ENCODE peak calls at places on chromosomes 11 and 22, in six cellular contexts. R is HepG2, P is H1, J is HCT116, Z is GM12878, V is K562. S is an unnamed sample.

GRCh38 chr11:19872526-19873135 is 160.0 kb downstream of the NAV2 start:
- DNase-seq in P (peak; percentile 23), Z (no peak), J (no peak), V (no peak), R (no peak), S (peak; percentile 9)

GRCh38 chr11:47296045-47296444 is 26.1 kb downstream of the MADD start:
- DNase-seq in J (no peak), Z (no peak), R (no peak), P (no peak), V (no peak), S (no peak)

GRCh38 chr22:37741312-37741795 is 44.5 kb downstream of the TRIOBP start:
- DNase-seq in V (no peak), Z (no peak), J (no peak), R (peak; percentile 73), P (no peak), S (no peak)

GRCh38 chr11:1391165-1392010 is 1.7 kb downstream of the BRSK2 start:
- DNase-seq in V (no peak), Z (no peak), J (no peak), R (no peak), P (no peak), S (peak; percentile 28)

GRCh38 chr11:121842186-121842585 is 273.8 kb downstream of the BLID start:
- DNase-seq in Z (no peak), P (no peak), V (no peak), J (no peak), R (no peak), S (no peak)

GRCh38 chr11:126592496-126593410 is 237.3 kb downstream of the ST3GAL4 start:
- DNase-seq in R (no peak), Z (no peak), P (no peak), V (no peak), J (no peak), S (no peak)

GRCh38 chr11:115179647-115180046 is 324.6 kb downstream of the CADM1 start:
- DNase-seq in J (no peak), P (no peak), Z (no peak), V (no peak), R (no peak), S (no peak)

GRCh38 chr22:17742528-17742902 is 31.8 kb downstream of the BID start:
- DNase-seq in R (peak; percentile 63), P (peak; percentile 80), J (peak; percentile 59), V (peak; percentile 92), Z (no peak), S (peak; percentile 72)

GRCh38 chr11:10303558-10304363 is 1.1 kb upstream of the ADM start:
- DNase-seq in Z (no peak), J (no peak), P (no peak), R (peak; percentile 44), V (peak; percentile 12), S (no peak)

GRCh38 chr11:105923252-105923651 is 98.8 kb downstream of the MSANTD4 start:
- DNase-seq in R (no peak), V (no peak), J (no peak), Z (no peak), P (no peak), S (no peak)

GRCh38 chr11:26878959-26879581 is 114.8 kb upstream of the FIBIN start:
- DNase-seq in P (no peak), J (no peak), V (no peak), Z (no peak), R (no peak), S (peak; percentile 28)

GRCh38 chr11:64851831-64852337 is 7.4 kb upstream of the CDC42BPG start:
- DNase-seq in Z (no peak), J (no peak), P (no peak), V (peak; percentile 48), R (no peak), S (no peak)

GRCh38 chr11:69834251-69834650 is 15.0 kb upstream of the FGF3 start:
- DNase-seq in V (no peak), Z (no peak), R (no peak), J (no peak), P (no peak), S (no peak)

GRCh38 chr11:35103366-35104194 is 35.4 kb upstream of the CD44 start:
- DNase-seq in P (no peak), Z (no peak), V (no peak), R (no peak), J (no peak), S (no peak)

GRCh38 chr11:117814766-117815261 is 9.7 kb downstream of the FXYD2 start:
- DNase-seq in V (no peak), P (no peak), R (peak; percentile 54), J (no peak), Z (peak; percentile 96), S (peak; percentile 63)

GRCh38 chr22:25081409-25081824 is 118.2 kb upstream of the CRYBB3 start:
- DNase-seq in J (peak; percentile 15), P (no peak), Z (no peak), V (peak; percentile 50), R (peak; percentile 56), S (peak; percentile 23)

GRCh38 chr11:77200351-77200750 is 72.3 kb downstream of the MYO7A start:
- DNase-seq in J (no peak), Z (no peak), P (no peak), V (no peak), R (no peak), S (no peak)

GRCh38 chr11:77198440-77198849 is 70.4 kb downstream of the MYO7A start:
- DNase-seq in J (peak; percentile 48), P (peak; percentile 44), Z (no peak), V (peak; percentile 84), R (peak; percentile 41), S (peak; percentile 40)

GRCh38 chr11:77199346-77199745 is 71.3 kb downstream of the MYO7A start:
- DNase-seq in Z (no peak), V (no peak), R (no peak), P (no peak), J (no peak), S (no peak)

GRCh38 chr11:77196961-77197360 is 68.9 kb downstream of the MYO7A start:
- DNase-seq in J (no peak), P (no peak), Z (no peak), R (no peak), V (no peak), S (no peak)

DNA sequence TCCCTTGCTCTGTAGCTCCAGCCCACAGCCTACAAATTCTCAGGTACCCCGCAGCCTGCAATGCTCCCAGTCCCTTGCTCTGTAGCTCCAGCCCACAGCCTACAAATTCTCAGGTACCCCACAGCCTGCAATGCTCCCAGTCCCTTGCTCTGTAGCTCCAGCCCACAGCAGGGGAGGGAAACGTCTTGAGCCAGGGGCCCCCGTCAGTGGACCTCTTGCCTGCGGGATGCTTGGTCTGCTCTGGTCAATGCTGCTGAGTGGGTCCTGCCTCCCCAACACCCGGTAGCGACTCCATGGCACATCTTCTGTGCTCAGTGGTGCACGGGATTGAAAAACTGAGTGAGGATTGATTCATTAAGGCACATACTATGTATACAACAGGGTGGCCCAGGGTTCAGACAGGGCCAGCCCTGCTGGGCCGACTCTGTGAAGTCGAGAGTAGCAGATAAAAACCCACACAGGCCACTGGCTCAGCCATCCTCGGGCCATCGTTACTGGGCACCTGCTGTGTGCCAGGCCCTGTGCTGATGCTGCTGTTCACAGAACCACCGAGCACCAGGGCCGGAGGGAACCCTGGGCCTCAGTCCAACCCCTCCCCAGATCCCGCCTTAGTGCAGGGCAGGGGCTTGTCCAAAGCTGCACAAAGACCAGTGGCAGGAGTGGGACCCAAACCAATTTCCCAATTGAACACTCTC is 69.7 kb downstream of the MYO7A start:
- DNase-seq in P (no peak), V (no peak), R (no peak), Z (no peak), J (no peak), S (no peak)
- TF ChIP-seq ZNF274 in P (no peak), V (no peak), R (no peak), Z (no peak), J (no peak), S (no peak)

GRCh38 chr11:2740275-2740940 is 40.6 kb upstream of the KCNQ1OT1 start:
- DNase-seq in V (peak; percentile 49), P (no peak), R (no peak), J (no peak), Z (no peak), S (no peak)

GRCh38 chr11:2741006-2741376 is 41.2 kb upstream of the KCNQ1OT1 start:
- DNase-seq in P (no peak), J (no peak), V (peak; percentile 49), R (no peak), Z (no peak), S (no peak)

GRCh38 chr11:2737876-2738275 is 38.1 kb upstream of the KCNQ1OT1 start:
- DNase-seq in V (peak; percentile 62), R (no peak), P (no peak), Z (no peak), J (no peak), S (no peak)

GRCh38 chr11:2738551-2739431 is 39.0 kb upstream of the KCNQ1OT1 start:
- DNase-seq in P (no peak), R (no peak), V (peak; percentile 55), J (no peak), Z (no peak), S (no peak)

GRCh38 chr11:2739531-2740274 is 39.9 kb upstream of the KCNQ1OT1 start:
- DNase-seq in Z (no peak), P (no peak), V (no peak), J (no peak), R (no peak), S (no peak)
- H3K4me1 ChIP-seq in Z (no peaks in the 10 kb centered on the region), P (no peaks in the 10 kb centered on the region), V (peaks cover 43% of the 10 kb centered on the region), J (peaks cover 16% of the 10 kb centered on the region), R (peaks cover 74% of the 10 kb centered on the region), S (peaks cover 43% of the 10 kb centered on the region)

GRCh38 chr11:11976476-11977187 is 31.8 kb downstream of the DKK3 start:
- DNase-seq in R (no peak), Z (no peak), P (no peak), V (no peak), J (no peak), S (no peak)
- TF ChIP-seq ZNF274 in R (no peak), Z (no peak), P (no peak), V (no peak), J (no peak), S (no peak)

GRCh38 chr11:75346296-75346695 is 5.2 kb downstream of the ARRB1 start:
- DNase-seq in J (no peak), V (no peak), R (no peak), Z (no peak), P (no peak), S (no peak)

GRCh38 chr11:75345455-75346224 is 5.8 kb downstream of the ARRB1 start:
- DNase-seq in Z (peak; percentile 61), J (no peak), V (no peak), P (no peak), R (no peak), S (no peak)

GRCh38 chr11:75344761-75345454 is 6.6 kb downstream of the ARRB1 start:
- DNase-seq in R (no peak), V (no peak), Z (no peak), P (no peak), J (no peak), S (no peak)

GRCh38 chr11:75347781-75348613 is 3.5 kb downstream of the ARRB1 start:
- DNase-seq in R (peak; percentile 64), Z (no peak), P (no peak), J (no peak), V (no peak), S (no peak)

DNA sequence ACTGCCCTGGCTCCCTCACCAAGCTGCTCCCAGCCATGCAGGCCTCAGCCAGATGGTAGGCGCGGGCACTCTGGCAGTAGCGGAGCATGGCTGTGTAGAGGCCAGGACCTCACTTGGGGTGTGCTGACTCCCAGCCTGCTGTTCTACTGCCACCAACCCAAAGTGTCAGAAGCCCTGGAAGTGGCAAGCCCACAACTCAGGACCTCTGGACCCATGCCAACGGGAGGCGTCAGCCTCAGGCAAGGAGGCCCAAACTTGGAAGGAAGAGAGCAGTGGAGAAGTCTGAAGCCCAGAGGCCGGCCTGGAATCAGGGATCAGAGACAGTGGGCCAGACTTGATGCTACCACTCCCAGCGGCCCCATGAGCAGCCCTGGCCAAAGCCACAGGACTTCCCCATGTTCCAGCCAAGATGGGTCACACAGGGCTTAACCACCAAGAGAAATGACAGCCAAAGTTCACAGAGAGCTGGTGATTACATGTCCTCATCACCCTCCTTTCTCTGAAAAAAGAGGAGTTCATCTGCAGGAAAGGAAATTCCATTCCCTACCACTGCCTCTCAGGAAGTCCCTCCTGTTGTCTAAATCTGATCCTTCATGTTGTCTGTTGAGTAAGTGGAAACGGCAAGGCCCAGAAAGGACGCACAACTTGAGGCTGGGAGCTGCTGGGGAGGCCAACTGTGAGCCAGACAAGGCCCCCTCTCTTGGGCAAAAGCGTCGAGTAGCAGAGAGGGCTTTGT is 4.4 kb downstream of the ARRB1 start:
- DNase-seq in J (no peak), V (no peak), R (no peak), Z (no peak), P (no peak), S (no peak)
- H3K4me1 ChIP-seq in J (peaks cover 62% of the 10 kb centered on the region), V (peaks cover 61% of the 10 kb centered on the region), R (peaks cover 92% of the 10 kb centered on the region), Z (peaks cover 37% of the 10 kb centered on the region), P (peaks cover 18% of the 10 kb centered on the region), S (peaks cover 53% of the 10 kb centered on the region)

S was measured in NT2/D1.